ENCODE peak calls at places on chromosomes 13 and 19, in five cellular contexts. B is T-helper 1 cell; R is stimulated activated CD8-positive, alpha-beta memory T cell treated with anti-CD3 and anti-CD28 coated beads, Interleukin-2, amount 100 ng/mL, for 48 hours; G is heart left ventricle; U is aorta. E is an unnamed sample.

GRCh38 chr19:7789447-7789846 is 26.4 kb downstream of the CLEC4M start:
- DNase-seq in B (peak; percentile 26), U (no peak), G (no peak), R (no peak), E (no peak)

GRCh38 chr13:114131581-114132418 is 623 bp downstream of the RASA3 start:
- DNase-seq in G (no peak), U (no peak), B (peak; percentile 31), R (no peak), E (peak; percentile 45)

GRCh38 chr19:54573330-54573872 is at the start of gene LILRA2:
- DNase-seq in U (no peak), G (no peak), B (no peak), R (no peak), E (no peak)

GRCh38 chr13:29684441-29684840 is 89.0 kb upstream of the SLC7A1 start:
- DNase-seq in B (no peak), U (no peak), G (no peak), R (no peak), E (peak; percentile 71)

GRCh38 chr19:16244091-16244490 is 46.4 kb downstream of the AP1M1 start:
- DNase-seq in G (no peak), R (no peak), B (no peak), U (no peak), E (no peak)

GRCh38 chr13:48476674-48477073 is 56.2 kb downstream of the RCBTB2 start:
- DNase-seq in R (no peak), B (no peak), G (no peak), U (no peak), E (no peak)

GRCh38 chr13:112779856-112780604 is 90.2 kb downstream of the ATP11A start:
- DNase-seq in R (no peak), U (no peak), G (no peak), B (no peak), E (peak; percentile 18)

GRCh38 chr19:39438270-39438934 is 2.7 kb upstream of the RPS16 start:
- DNase-seq in R (no peak), B (no peak), U (no peak), G (no peak), E (peak; percentile 60)

GRCh38 chr19:43667524-43668405 is 2.2 kb downstream of the PLAUR start:
- DNase-seq in B (no peak), G (peak; percentile 14), U (peak; percentile 63), R (no peak), E (no peak)

GRCh38 chr19:2798733-2799132 is 13.4 kb downstream of the THOP1 start:
- DNase-seq in G (peak; percentile 77), B (no peak), U (no peak), R (no peak), E (peak; percentile 40)

GRCh38 chr13:50071399-50071798 is 56.2 kb downstream of the KCNRG start:
- DNase-seq in B (no peak), R (no peak), G (no peak), U (no peak), E (no peak)

GRCh38 chr13:94657167-94657566 is 55.2 kb downstream of the SOX21 start:
- DNase-seq in U (no peak), B (no peak), R (no peak), G (no peak), E (no peak)

E was measured in M059J.